ENCODE peak calls at places on chromosome 12, in nine cellular contexts. B is left kidney; Q is activated T-cell treated with anti-CD3 and anti-CD28 coated beads for 24 hours; N is amniotic epithelial cell; L is DMS53; J is hippocampal formation; F is kidney tubule cell; P is stimulated activated CD4-positive, alpha-beta T cell treated with anti-CD3 and anti-CD28 coated beads, TNF-alpha, amount 100 ng/mL, for 1 hour; I is foreskin fibroblast. V is an unnamed sample.
A peak's percentile ranks its signal among the peaks of the same experiment; 100 is the strongest.

GRCh38 chr12:40228727-40229126 is 3.9 kb downstream of the LRRK2 start:
- DNase-seq in F (no peak), L (no peak), N (no peak), P (no peak), Q (no peak), B (no peak), J (no peak), I (no peak), V (no peak)

GRCh38 chr12:82730832-82731497 is 44.3 kb downstream of the TMTC2 start:
- DNase-seq in B (no peak), L (no peak), I (no peak), Q (no peak), J (no peak), P (no peak), N (peak; percentile 53), F (no peak), V (no peak)

GRCh38 chr12:6730169-6730568 is 6.3 kb downstream of the COPS7A start:
- DNase-seq in I (no peak), L (peak; percentile 32), B (no peak), N (no peak), Q (no peak), P (no peak), J (no peak), F (no peak), V (no peak)

GRCh38 chr12:131097247-131098177 is 143.8 kb downstream of the ADGRD1 start:
- DNase-seq in B (no peak), P (no peak), I (no peak), N (no peak), Q (no peak), F (no peak), J (no peak), L (no peak), V (no peak)

GRCh38 chr12:59087691-59088090 is 167.4 kb upstream of the LRIG3 start:
- DNase-seq in N (no peak), I (no peak), P (no peak), J (no peak), B (no peak), F (no peak), Q (no peak), L (no peak), V (no peak)

GRCh38 chr12:12172106-12172511 is 94.7 kb downstream of the LRP6 start:
- DNase-seq in J (no peak), B (no peak), F (peak; percentile 53), P (no peak), Q (peak; percentile 2), I (peak; percentile 52), L (no peak), N (peak; percentile 25), V (peak; percentile 29)

GRCh38 chr12:87439990-87440827 is 589.0 kb downstream of the C12orf50 start:
- DNase-seq in F (peak; percentile 99), I (peak; percentile 69), Q (no peak), J (no peak), N (peak; percentile 96), B (peak; percentile 45), L (peak; percentile 85), P (no peak), V (peak; percentile 93)

GRCh38 chr12:112107728-112108447 is 695 bp downstream of the NAA25 start:
- DNase-seq in P (no peak), N (peak; percentile 35), J (no peak), Q (no peak), L (peak; percentile 74), B (peak; percentile 71), I (no peak), F (no peak), V (peak; percentile 44)

GRCh38 chr12:131829351-131829794 is 1.2 kb downstream of the MMP17 start:
- DNase-seq in B (peak; percentile 36), F (no peak), Q (no peak), I (peak; percentile 29), L (peak; percentile 70), N (no peak), J (no peak), P (no peak), V (no peak)

GRCh38 chr12:77940566-77940965 is 109.9 kb downstream of the NAV3 start:
- DNase-seq in Q (no peak), N (peak; percentile 39), L (no peak), J (no peak), F (peak; percentile 47), B (no peak), I (peak; percentile 78), P (no peak), V (no peak)

GRCh38 chr12:77102691-77103090 is 37.3 kb upstream of the E2F7 start:
- DNase-seq in F (peak; percentile 77), P (no peak), I (peak; percentile 44), B (no peak), L (no peak), J (no peak), N (peak; percentile 51), Q (no peak), V (no peak)

V was measured in HT-29.